ENCODE peak calls at places on chromosomes 12 and 14, in ten cellular contexts. Z is effector memory CD4-positive, alpha-beta T cell; Y is sigmoid colon; C is aorta; P is adipocyte; Q is fibroblast of lung; I is psoas muscle; R is HCT116; T is CD8-positive, alpha-beta memory T cell; L is tibial nerve. A is an unnamed sample. For H3K27me3, H3K9me3 and H3K4me1, the result is how much of the 10 kb centered on the place peaks cover.

GRCh38 chr12:69688021-69688420 is 11.1 kb downstream of the BEST3 start:
- DNase-seq in Z (no peak), Y (no peak), C (no peak), P (peak), Q (peak), I (no peak), R (no peak), T (no peak), L (no peak), A (no peak)

GRCh38 chr14:33186656-33187055 is 248.0 kb downstream of the NPAS3 start:
- DNase-seq in Z (no peak), Y (no peak), C (no peak), P (no peak), Q (no peak), I (no peak), R (no peak), T (no peak), L (no peak), A (no peak)

GRCh38 chr14:68157971-68158371 is 338.4 kb downstream of the RAD51B start:
- DNase-seq in Z (no peak), Y (no peak), C (no peak), P (peak), Q (no peak), I (no peak), R (no peak), T (no peak), L (no peak), A (no peak)

GRCh38 chr12:112239020-112239419 is 113.7 kb downstream of the TRAFD1 start:
- DNase-seq in Z (no peak), Y (no peak), C (no peak), P (no peak), Q (no peak), I (no peak), R (no peak), T (no peak), L (no peak), A (no peak)

GRCh38 chr14:96745500-96746051 is 51.6 kb upstream of the VRK1 start:
- DNase-seq in Z (no peak), Y (peak), C (no peak), P (no peak), Q (peak), I (no peak), R (no peak), T (no peak), L (no peak), A (no peak)

GRCh38 chr12:70534466-70534865 is 102.8 kb downstream of the PTPRB start:
- DNase-seq in Z (no peak), Y (no peak), C (no peak), P (no peak), Q (no peak), I (no peak), R (no peak), T (no peak), L (no peak), A (no peak)

GRCh38 chr14:75539165-75539561 is 16.9 kb downstream of the BATF start:
- DNase-seq in Z (no peak), Y (no peak), C (no peak), P (no peak), Q (no peak), I (no peak), R (no peak), T (no peak), L (no peak), A (no peak)

GRCh38 chr14:68297011-68297410 is 477.4 kb downstream of the RAD51B start:
- DNase-seq in Z (no peak), Y (no peak), C (no peak), P (no peak), Q (no peak), I (no peak), R (no peak), T (no peak), L (no peak), A (no peak)

GRCh38 chr14:67487332-67487731 is 1.2 kb downstream of the TMEM229B start:
- DNase-seq in Z (no peak), Y (no peak), C (no peak), P (no peak), Q (no peak), I (no peak), R (no peak), T (no peak), L (no peak), A (no peak)

GRCh38 chr14:106831322-106831720 is 1304.9 kb downstream of the TMEM121 start:
- DNase-seq in Z (peak), Y (no peak), C (no peak), P (no peak), Q (no peak), I (no peak), R (no peak), T (peak), L (no peak), A (peak)

GRCh38 chr14:80315681-80316080 is 104.4 kb upstream of the DIO2 start:
- DNase-seq in Z (no peak), Y (no peak), C (no peak), P (peak), Q (peak), I (no peak), R (no peak), T (no peak), L (no peak), A (peak)

GRCh38 chr12:91307957-91308705 is 125.5 kb upstream of the DCN start:
- DNase-seq in Z (no peak), Y (no peak), C (no peak), P (no peak), Q (no peak), I (no peak), R (no peak), T (no peak), L (no peak), A (no peak)

GRCh38 chr12:60281522-60281921 is 685.7 kb downstream of the SLC16A7 start:
- DNase-seq in Z (no peak), Y (no peak), C (no peak), P (no peak), Q (no peak), I (no peak), R (no peak), T (no peak), L (no peak), A (no peak)

GRCh38 chr14:101505216-101505970 is 55.9 kb upstream of the DIO3 start:
- DNase-seq in Z (no peak), Y (peak), C (peak), P (no peak), Q (no peak), I (peak), R (no peak), T (no peak), L (peak), A (no peak)

GRCh38 chr14:85528080-85528881 is 1.7 kb upstream of the FLRT2 start:
- DNase-seq in Z (no peak), Y (peak), C (no peak), P (peak), Q (peak), I (peak), R (no peak), T (no peak), L (no peak), A (peak)

GRCh38 chr12:54148560-54149439 is 40.0 kb downstream of the SMUG1 start:
- DNase-seq in Z (no peak), Y (no peak), C (no peak), P (no peak), Q (no peak), I (no peak), R (no peak), T (no peak), L (no peak), A (no peak)

GRCh38 chr12:52673713-52674415 is 6.3 kb downstream of the KRT1 start:
- DNase-seq in Z (no peak), Y (no peak), C (no peak), P (no peak), Q (no peak), I (no peak), R (no peak), T (no peak), L (no peak), A (no peak)
- H3K27me3 ChIP-seq in Z (under half), Y (under half), C (under half), P (half or more), Q (under half), I (under half), R (under half), T (under half), L (under half), A (under half)

DNA sequence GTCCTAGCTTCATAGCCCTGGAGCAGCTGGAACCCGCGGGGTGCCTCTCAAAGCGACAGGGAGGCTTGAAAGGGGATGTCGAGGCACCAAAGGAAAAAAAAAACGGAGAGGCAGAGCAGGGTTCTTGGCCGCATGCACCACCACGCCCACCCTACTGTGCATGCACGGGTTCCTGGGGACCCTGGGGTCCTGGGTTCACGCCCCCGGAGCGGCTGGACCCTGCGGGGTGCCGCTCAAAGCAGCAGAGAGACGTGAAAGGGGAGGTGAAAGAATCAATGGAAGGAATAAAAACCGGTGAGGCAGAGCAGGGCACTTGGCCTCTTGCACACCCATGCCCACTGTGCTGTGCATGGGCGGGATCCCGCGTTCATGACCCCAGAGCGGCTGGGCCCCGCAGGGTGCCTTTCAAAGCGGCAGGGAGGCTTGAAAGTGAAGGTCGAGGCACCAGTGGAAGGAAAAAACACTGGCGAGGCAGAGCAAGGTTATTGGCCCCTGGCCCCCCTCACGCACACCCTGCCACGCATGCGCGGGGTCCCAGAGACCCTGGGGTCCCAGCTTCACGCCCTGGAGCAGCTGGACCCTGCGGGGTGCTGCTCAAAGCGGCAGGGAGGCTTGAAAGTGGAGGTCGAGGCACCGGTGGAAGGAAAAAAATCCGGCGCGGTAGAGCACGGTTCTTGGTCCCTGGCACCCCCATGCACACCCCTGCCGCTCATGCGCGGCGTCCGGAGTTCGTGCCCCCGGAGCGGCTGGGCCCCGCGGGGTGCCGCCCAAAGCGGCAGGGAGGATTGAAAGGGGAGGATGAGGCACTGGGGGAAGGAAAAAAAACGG is 318.5 kb downstream of the ALG10 start:
- DNase-seq in Z (no peak), Y (no peak), C (no peak), P (no peak), Q (no peak), I (no peak), R (no peak), T (no peak), L (no peak), A (no peak)
- H3K9me3 ChIP-seq in Z (under half), Y (under half), C (under half), P (under half), Q (under half), I (under half), R (under half), T (under half), L (half or more), A (under half)

DNA sequence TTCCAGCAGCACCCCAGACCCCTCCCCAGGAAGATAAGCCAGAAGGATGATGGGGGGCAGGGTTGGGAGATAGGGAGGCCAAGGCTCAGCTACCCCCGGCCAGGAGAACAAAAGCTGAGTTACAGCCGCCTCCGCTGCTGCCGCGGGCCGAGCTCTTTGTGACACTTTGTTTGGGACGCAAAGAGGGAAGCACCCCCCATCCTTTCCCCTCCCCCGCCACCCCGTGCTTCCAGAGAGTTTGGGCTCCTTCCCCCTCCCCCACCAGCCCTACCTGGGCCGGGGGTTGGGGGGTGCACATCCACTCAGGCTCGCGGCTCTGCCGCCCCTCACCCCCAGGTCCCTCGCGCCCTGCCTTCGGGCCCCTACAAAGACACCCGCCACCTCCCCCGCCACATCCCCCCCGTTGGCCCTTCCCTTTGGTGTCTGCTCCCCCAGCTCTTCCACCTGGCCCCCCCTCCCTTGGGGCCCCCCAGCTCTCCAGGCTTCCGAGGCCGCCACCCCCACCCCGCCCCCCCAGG is 780 bp downstream of the ZNF219 start:
- DNase-seq in Z (no peak), Y (no peak), C (peak), P (peak), Q (no peak), I (no peak), R (no peak), T (no peak), L (no peak), A (no peak)
- H3K4me1 ChIP-seq in Z (under half), Y (half or more), C (under half), P (under half), Q (under half), I (under half), R (under half), T (under half), L (under half), A (under half)

GRCh38 chr12:51862947-51863346 is 14.4 kb upstream of the FIGNL2 start:
- DNase-seq in Z (no peak), Y (no peak), C (peak), P (no peak), Q (no peak), I (peak), R (no peak), T (no peak), L (no peak), A (no peak)
- H3K27me3 ChIP-seq in Z (under half), Y (under half), C (under half), P (under half), Q (under half), I (under half), R (under half), T (under half), L (under half), A (under half)

GRCh38 chr14:98736701-98737338 is 535.2 kb downstream of the BCL11B start:
- DNase-seq in Z (no peak), Y (no peak), C (no peak), P (no peak), Q (no peak), I (no peak), R (no peak), T (no peak), L (no peak), A (no peak)
- H3K9me3 ChIP-seq in Z (under half), Y (under half), C (under half), P (under half), Q (under half), I (under half), R (under half), T (under half), L (under half), A (under half)

DNA sequence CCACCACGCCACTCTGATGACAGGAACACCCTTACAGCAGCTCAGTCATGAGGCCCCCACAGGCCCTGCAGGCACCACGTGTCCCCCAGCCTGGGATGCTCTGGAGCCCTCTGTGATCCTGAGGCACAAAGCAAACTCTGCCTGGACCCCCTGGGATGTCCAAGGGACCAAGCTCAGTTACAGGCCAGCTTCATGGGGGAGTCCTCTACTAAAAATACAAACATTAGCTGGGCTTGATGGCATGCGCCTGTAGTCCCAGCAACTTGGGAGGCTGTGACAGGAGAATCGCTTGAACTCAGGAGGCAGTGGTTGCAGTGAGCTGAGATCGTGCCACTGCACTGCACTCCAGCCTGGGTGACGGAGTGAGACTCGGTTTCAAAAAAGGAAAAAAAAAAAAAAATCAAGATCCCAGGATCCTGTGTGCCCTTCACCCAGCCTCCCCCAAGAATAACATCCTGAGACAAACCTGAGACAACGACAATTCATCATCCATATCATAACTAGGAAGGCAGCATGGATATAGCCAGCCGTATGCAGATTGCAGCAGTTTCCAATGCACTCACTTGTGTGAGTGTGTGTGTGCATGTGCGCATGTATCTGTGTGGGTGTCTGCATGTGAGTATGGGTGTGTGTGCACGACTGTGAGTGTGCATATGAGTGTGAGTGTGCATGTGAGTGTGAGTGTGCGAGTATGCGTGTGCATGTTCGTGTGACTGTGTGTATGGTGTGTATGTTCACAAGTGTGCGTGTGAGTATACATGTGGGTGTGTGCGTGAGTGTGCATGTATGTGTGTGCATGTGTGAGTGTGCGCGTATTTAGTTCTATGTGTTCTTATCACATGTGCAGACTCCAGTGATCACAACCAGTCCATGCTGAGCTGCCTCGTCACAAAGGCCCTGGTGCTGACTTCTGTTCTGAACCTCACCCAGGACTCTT is 52.1 kb downstream of the NCOR2 start:
- DNase-seq in Z (no peak), Y (no peak), C (no peak), P (no peak), Q (no peak), I (no peak), R (no peak), T (no peak), L (no peak), A (no peak)
- H3K4me1 ChIP-seq in Z (under half), Y (half or more), C (under half), P (half or more), Q (under half), I (half or more), R (half or more), T (under half), L (half or more), A (half or more)

GRCh38 chr14:104573930-104574329 is 5.6 kb upstream of the C14orf180 start:
- DNase-seq in Z (no peak), Y (no peak), C (no peak), P (no peak), Q (no peak), I (no peak), R (no peak), T (no peak), L (no peak), A (no peak)

GRCh38 chr14:104570869-104571635 is 8.5 kb upstream of the C14orf180 start:
- DNase-seq in Z (no peak), Y (no peak), C (no peak), P (no peak), Q (no peak), I (no peak), R (no peak), T (no peak), L (no peak), A (no peak)

GRCh38 chr14:104574536-104574935 is 5.0 kb upstream of the C14orf180 start:
- DNase-seq in Z (no peak), Y (no peak), C (no peak), P (no peak), Q (no peak), I (no peak), R (no peak), T (no peak), L (no peak), A (no peak)

GRCh38 chr14:104572668-104573067 is 6.9 kb upstream of the C14orf180 start:
- DNase-seq in Z (no peak), Y (no peak), C (no peak), P (no peak), Q (no peak), I (no peak), R (no peak), T (no peak), L (no peak), A (no peak)

DNA sequence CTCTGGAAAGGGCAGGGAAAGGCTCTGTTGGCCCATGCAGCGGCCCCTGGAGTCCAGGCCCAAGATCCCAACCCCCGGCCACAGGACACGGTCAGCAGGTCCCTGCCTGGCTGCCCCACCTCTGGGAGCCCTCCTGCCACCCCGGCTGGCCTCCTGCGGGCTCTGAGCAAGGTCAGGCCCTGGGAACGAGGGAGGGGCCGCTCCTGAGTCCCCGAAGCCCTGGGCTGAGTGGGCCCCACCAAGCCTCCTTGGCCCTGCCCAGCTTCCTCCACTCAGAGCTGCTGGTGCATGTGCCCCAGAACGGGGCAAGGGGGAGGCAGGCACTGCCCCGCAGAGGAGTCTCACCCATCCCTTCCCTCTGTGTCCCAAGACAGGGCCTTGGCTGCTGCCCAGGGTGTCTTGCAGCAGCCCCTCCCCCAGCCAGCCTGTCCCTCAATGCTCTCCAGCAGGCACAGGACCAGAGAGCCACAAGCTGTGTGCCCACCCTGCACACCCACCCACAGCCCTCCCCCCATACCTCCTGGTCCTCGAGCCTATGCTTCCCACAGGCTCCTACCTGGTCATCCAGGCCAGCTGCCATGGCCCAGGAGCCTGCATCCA is 7.4 kb upstream of the C14orf180 start:
- DNase-seq in Z (no peak), Y (no peak), C (no peak), P (no peak), Q (no peak), I (no peak), R (no peak), T (no peak), L (no peak), A (no peak)
- H3K27me3 ChIP-seq in Z (under half), Y (under half), C (under half), P (under half), Q (under half), I (under half), R (under half), T (under half), L (under half), A (half or more)

GRCh38 chr12:132952371-132953162 is 3.5 kb downstream of the ZNF605 start:
- DNase-seq in Z (no peak), Y (no peak), C (no peak), P (no peak), Q (no peak), I (no peak), R (no peak), T (no peak), L (no peak), A (no peak)
- H3K9me3 ChIP-seq in Z (under half), Y (under half), C (under half), P (half or more), Q (under half), I (under half), R (under half), T (under half), L (half or more), A (under half)

DNA sequence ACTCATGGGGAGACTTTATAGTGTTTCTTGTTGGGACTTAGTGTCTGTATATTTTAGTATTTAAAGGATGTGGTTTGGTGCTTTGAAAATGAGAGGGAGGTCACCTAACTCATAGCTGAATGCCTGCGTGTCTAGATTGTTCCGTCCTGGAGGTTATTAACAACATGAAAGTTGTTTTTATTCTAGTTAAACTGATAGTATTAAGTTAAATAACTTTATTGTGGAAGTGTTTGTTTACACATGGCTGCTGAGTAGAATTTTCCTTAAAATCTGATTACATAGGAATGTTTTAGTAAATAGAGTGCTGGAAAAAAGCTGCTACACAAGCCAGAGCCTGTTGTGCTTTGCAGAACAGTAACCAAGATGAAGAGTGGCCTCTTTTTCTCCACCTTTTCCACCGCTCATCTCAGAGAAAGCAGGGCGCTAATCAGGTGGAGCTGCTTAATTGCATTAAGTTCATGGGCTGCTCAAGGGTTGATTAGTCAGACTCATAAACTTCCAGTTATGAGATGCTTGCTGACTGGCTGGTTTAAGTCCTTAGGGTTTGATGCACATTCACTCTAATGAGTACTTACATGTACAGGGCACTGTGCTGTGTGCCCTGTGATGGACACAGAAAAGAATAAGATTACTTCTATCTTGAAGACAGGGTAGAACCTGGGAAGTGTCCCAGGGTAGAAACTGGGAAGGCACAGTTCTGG is 62.7 kb downstream of the FBXO34 start:
- DNase-seq in Z (no peak), Y (no peak), C (no peak), P (peak), Q (peak), I (no peak), R (no peak), T (no peak), L (no peak), A (no peak)
- H3K4me1 ChIP-seq in Z (under half), Y (under half), C (under half), P (under half), Q (under half), I (half or more), R (under half), T (half or more), L (under half), A (under half)